ENCODE peak calls at places on chromosome 17, in ten cellular contexts. One of them, this sample, is unnamed.

GRCh38 chr17:81254955-81255717 is 16.0 kb downstream of the NDUFAF8 start:
- DNase-seq in CD4-positive, alpha-beta T cell: no peak
- DNase-seq in MM.1S: no peak
- DNase-seq in nephron progenitor cell: peak
- DNase-seq in HepG2: peak
- DNase-seq in cardiac fibroblast: peak
- DNase-seq in upper lobe of right lung: peak
- DNase-seq in progenitor cell of endocrine pancreas: peak
- DNase-seq in astrocyte of the spinal cord: peak
- DNase-seq in GM20000: no peak
- DNase-seq in this sample: peak

GRCh38 chr17:45052052-45052772 is 780 bp upstream of the DCAKD start:
- DNase-seq in MM.1S: peak
- DNase-seq in nephron progenitor cell: peak
- DNase-seq in cardiac fibroblast: peak
- DNase-seq in CD4-positive, alpha-beta T cell: peak
- DNase-seq in GM20000: no peak
- DNase-seq in astrocyte of the spinal cord: peak
- DNase-seq in progenitor cell of endocrine pancreas: peak
- DNase-seq in upper lobe of right lung: no peak
- DNase-seq in HepG2: peak
- DNase-seq in this sample: no peak

GRCh38 chr17:80260791-80261158 is at the start of gene RNF213:
- DNase-seq in astrocyte of the spinal cord: peak
- DNase-seq in nephron progenitor cell: peak
- DNase-seq in cardiac fibroblast: peak
- DNase-seq in GM20000: peak
- DNase-seq in upper lobe of right lung: peak
- DNase-seq in CD4-positive, alpha-beta T cell: peak
- DNase-seq in MM.1S: peak
- DNase-seq in HepG2: no peak
- DNase-seq in progenitor cell of endocrine pancreas: peak
- DNase-seq in this sample: no peak

GRCh38 chr17:8837438-8838075 is 29.9 kb downstream of the PIK3R6 start:
- DNase-seq in CD4-positive, alpha-beta T cell: no peak
- DNase-seq in MM.1S: no peak
- DNase-seq in HepG2: no peak
- DNase-seq in nephron progenitor cell: no peak
- DNase-seq in progenitor cell of endocrine pancreas: no peak
- DNase-seq in GM20000: no peak
- DNase-seq in upper lobe of right lung: no peak
- DNase-seq in cardiac fibroblast: no peak
- DNase-seq in astrocyte of the spinal cord: no peak
- DNase-seq in this sample: no peak

GRCh38 chr17:39928868-39929651 is 1.5 kb downstream of the LRRC3C start:
- DNase-seq in cardiac fibroblast: peak
- DNase-seq in progenitor cell of endocrine pancreas: no peak
- DNase-seq in HepG2: no peak
- DNase-seq in GM20000: peak
- DNase-seq in CD4-positive, alpha-beta T cell: no peak
- DNase-seq in astrocyte of the spinal cord: peak
- DNase-seq in upper lobe of right lung: no peak
- DNase-seq in nephron progenitor cell: no peak
- DNase-seq in MM.1S: no peak
- DNase-seq in this sample: peak

GRCh38 chr17:3669085-3669347 is 404 bp downstream of the EMC6 start:
- DNase-seq in progenitor cell of endocrine pancreas: no peak
- DNase-seq in MM.1S: no peak
- DNase-seq in astrocyte of the spinal cord: no peak
- DNase-seq in CD4-positive, alpha-beta T cell: no peak
- DNase-seq in nephron progenitor cell: no peak
- DNase-seq in cardiac fibroblast: no peak
- DNase-seq in HepG2: no peak
- DNase-seq in upper lobe of right lung: no peak
- DNase-seq in GM20000: no peak
- DNase-seq in this sample: no peak

GRCh38 chr17:42289863-42290165 is 1.5 kb downstream of the STAT5A start:
- DNase-seq in astrocyte of the spinal cord: no peak
- DNase-seq in HepG2: no peak
- DNase-seq in CD4-positive, alpha-beta T cell: no peak
- DNase-seq in progenitor cell of endocrine pancreas: no peak
- DNase-seq in GM20000: no peak
- DNase-seq in MM.1S: no peak
- DNase-seq in cardiac fibroblast: no peak
- DNase-seq in upper lobe of right lung: peak
- DNase-seq in nephron progenitor cell: no peak
- DNase-seq in this sample: no peak

GRCh38 chr17:73798111-73798748 is 154.0 kb upstream of the SDK2 start:
- DNase-seq in cardiac fibroblast: peak
- DNase-seq in HepG2: peak
- DNase-seq in progenitor cell of endocrine pancreas: no peak
- DNase-seq in upper lobe of right lung: no peak
- DNase-seq in MM.1S: no peak
- DNase-seq in GM20000: no peak
- DNase-seq in CD4-positive, alpha-beta T cell: no peak
- DNase-seq in nephron progenitor cell: no peak
- DNase-seq in astrocyte of the spinal cord: peak
- DNase-seq in this sample: peak

GRCh38 chr17:38869647-38870258 is at the start of gene LASP1:
- DNase-seq in cardiac fibroblast: peak
- DNase-seq in upper lobe of right lung: peak
- DNase-seq in MM.1S: peak
- DNase-seq in CD4-positive, alpha-beta T cell: peak
- DNase-seq in HepG2: peak
- DNase-seq in astrocyte of the spinal cord: peak
- DNase-seq in nephron progenitor cell: peak
- DNase-seq in GM20000: peak
- DNase-seq in progenitor cell of endocrine pancreas: peak
- DNase-seq in this sample: peak

GRCh38 chr17:38867179-38867994 is 2.5 kb upstream of the LASP1 start:
- DNase-seq in GM20000: no peak
- DNase-seq in CD4-positive, alpha-beta T cell: no peak
- DNase-seq in nephron progenitor cell: peak
- DNase-seq in progenitor cell of endocrine pancreas: peak
- DNase-seq in HepG2: peak
- DNase-seq in MM.1S: peak
- DNase-seq in cardiac fibroblast: peak
- DNase-seq in astrocyte of the spinal cord: peak
- DNase-seq in upper lobe of right lung: no peak
- DNase-seq in this sample: peak

GRCh38 chr17:38870259-38871165 is 654 bp downstream of the LASP1 start:
- DNase-seq in cardiac fibroblast: peak
- DNase-seq in HepG2: peak
- DNase-seq in upper lobe of right lung: peak
- DNase-seq in progenitor cell of endocrine pancreas: peak
- DNase-seq in astrocyte of the spinal cord: peak
- DNase-seq in MM.1S: peak
- DNase-seq in GM20000: peak
- DNase-seq in nephron progenitor cell: peak
- DNase-seq in CD4-positive, alpha-beta T cell: peak
- DNase-seq in this sample: peak

GRCh38 chr17:38868095-38868967 is 1.5 kb upstream of the LASP1 start:
- DNase-seq in GM20000: peak
- DNase-seq in progenitor cell of endocrine pancreas: no peak
- DNase-seq in cardiac fibroblast: peak
- DNase-seq in MM.1S: peak
- DNase-seq in astrocyte of the spinal cord: no peak
- DNase-seq in nephron progenitor cell: peak
- DNase-seq in HepG2: peak
- DNase-seq in upper lobe of right lung: no peak
- DNase-seq in CD4-positive, alpha-beta T cell: no peak
- DNase-seq in this sample: peak

DNA sequence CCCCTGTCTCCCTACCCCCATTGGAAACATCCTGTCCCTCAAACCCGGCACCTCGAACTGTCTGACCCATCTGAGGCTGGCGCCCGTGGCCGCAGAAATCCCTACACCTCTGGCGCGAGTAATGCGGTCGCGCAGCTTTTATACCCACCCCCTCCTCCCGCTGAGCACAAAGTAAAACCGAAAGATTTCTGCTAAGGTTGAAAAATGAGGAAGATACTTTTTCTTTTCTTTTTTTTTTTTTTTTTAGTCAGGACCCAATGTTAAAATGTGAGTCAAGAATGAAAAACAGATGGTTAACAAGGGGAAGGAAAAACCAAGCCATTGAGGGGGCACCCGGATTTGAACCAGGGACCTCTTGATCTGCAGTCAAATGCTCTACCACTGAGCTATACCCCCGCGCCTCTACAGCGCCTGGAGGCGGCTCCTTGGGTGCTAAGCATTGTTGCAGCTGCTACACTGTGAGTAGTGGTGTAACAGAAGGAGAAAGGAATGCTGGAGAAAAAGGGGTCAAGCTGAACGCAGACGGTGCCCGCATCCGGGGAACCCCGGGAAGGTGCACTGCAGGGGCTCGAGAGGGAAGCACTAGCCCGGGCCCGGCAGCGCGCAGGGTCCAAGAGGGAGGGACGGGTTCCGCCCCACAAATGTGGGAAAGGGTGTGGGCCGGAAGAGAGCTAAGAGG is 751 bp upstream of the LASP1 start:
- DNase-seq in nephron progenitor cell: peak
- DNase-seq in GM20000: peak
- DNase-seq in upper lobe of right lung: peak
- DNase-seq in progenitor cell of endocrine pancreas: peak
- DNase-seq in astrocyte of the spinal cord: peak
- DNase-seq in cardiac fibroblast: peak
- DNase-seq in MM.1S: peak
- DNase-seq in CD4-positive, alpha-beta T cell: peak
- DNase-seq in HepG2: peak
- DNase-seq in this sample: peak
- TF ChIP-seq CTCF in nephron progenitor cell: no peak
- TF ChIP-seq CTCF in GM20000: peak
- TF ChIP-seq CTCF in upper lobe of right lung: peak
- TF ChIP-seq CTCF in progenitor cell of endocrine pancreas: peak
- TF ChIP-seq CTCF in astrocyte of the spinal cord: peak
- TF ChIP-seq CTCF in cardiac fibroblast: peak
- TF ChIP-seq CTCF in MM.1S: peak
- TF ChIP-seq CTCF in CD4-positive, alpha-beta T cell: no peak
- TF ChIP-seq CTCF in HepG2: peak
- TF ChIP-seq CTCF in this sample: peak

DNA sequence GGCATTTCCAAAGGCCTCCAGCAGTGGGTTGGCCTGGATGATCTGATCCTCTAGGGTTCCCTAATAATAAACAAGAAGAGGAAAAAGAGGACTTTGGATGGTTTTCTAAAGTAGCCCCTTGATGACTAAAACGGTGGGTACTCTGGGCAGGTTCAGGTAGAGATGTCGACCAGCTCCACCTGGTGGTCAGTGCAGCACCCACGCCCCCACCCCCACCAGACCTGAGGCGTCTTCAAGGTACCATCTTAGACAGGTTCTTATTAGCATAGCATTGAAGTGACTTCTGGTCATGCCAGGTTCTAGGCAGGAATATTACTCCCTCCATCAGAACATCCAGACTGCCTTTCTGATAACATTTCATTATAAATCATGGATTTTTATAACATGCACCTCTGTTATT is 15.0 kb downstream of the MYH13 start:
- DNase-seq in MM.1S: peak
- DNase-seq in nephron progenitor cell: peak
- DNase-seq in CD4-positive, alpha-beta T cell: no peak
- DNase-seq in astrocyte of the spinal cord: no peak
- DNase-seq in upper lobe of right lung: no peak
- DNase-seq in cardiac fibroblast: no peak
- DNase-seq in GM20000: peak
- DNase-seq in HepG2: no peak
- DNase-seq in progenitor cell of endocrine pancreas: no peak
- DNase-seq in this sample: no peak
- TF ChIP-seq CTCF in MM.1S: peak
- TF ChIP-seq CTCF in nephron progenitor cell: peak
- TF ChIP-seq CTCF in CD4-positive, alpha-beta T cell: peak
- TF ChIP-seq CTCF in astrocyte of the spinal cord: peak
- TF ChIP-seq CTCF in upper lobe of right lung: peak
- TF ChIP-seq CTCF in cardiac fibroblast: peak
- TF ChIP-seq CTCF in GM20000: peak
- TF ChIP-seq CTCF in HepG2: peak
- TF ChIP-seq CTCF in progenitor cell of endocrine pancreas: peak
- TF ChIP-seq CTCF in this sample: peak

DNA sequence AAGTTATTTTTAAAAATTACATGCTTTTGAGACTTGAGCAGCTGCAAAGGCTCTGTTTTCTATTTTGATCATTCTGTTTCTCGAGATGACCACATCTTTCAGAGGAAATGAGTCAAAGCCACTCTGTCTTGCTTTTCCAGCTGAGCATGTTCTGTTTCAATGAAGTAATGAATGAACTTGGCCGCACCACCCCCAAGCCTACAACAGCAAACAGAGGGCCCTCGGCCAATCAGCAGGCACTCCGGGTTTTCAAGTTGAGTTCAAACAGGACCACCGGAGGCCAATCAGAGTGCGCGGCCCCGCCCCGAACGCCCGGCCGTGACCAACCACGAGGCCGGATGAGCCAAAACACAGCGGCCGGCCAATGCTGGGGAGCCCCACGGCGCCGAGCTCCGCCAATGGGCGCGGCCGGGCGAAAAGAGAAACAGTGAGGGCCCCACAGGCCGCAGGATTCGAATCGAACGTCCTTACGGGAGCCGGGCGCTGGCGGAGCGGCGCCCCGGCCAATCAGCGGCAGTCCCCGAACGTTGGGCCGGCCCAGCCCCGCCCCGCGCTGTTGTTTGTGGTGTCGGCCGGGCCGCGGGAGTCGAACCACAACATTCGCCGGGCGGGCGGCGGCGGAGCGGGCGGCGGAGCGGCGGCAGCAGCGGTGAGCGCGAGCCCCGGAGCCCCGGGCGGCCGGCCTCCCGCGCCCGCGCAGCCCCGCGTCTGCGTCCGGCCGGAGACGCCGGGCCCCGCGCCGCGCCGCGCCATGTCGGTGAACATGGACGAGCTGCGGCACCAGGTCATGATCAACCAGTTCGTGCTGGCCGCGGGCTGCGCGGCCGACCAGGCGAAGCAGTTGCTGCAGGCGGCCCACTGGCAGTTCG is at the start of gene UBALD2:
- DNase-seq in progenitor cell of endocrine pancreas: peak
- DNase-seq in MM.1S: peak
- DNase-seq in astrocyte of the spinal cord: peak
- DNase-seq in nephron progenitor cell: peak
- DNase-seq in upper lobe of right lung: peak
- DNase-seq in cardiac fibroblast: peak
- DNase-seq in CD4-positive, alpha-beta T cell: peak
- DNase-seq in GM20000: peak
- DNase-seq in HepG2: peak
- DNase-seq in this sample: peak
- TF ChIP-seq CTCF in progenitor cell of endocrine pancreas: no peak
- TF ChIP-seq CTCF in MM.1S: no peak
- TF ChIP-seq CTCF in astrocyte of the spinal cord: no peak
- TF ChIP-seq CTCF in nephron progenitor cell: no peak
- TF ChIP-seq CTCF in upper lobe of right lung: no peak
- TF ChIP-seq CTCF in cardiac fibroblast: no peak
- TF ChIP-seq CTCF in CD4-positive, alpha-beta T cell: no peak
- TF ChIP-seq CTCF in GM20000: no peak
- TF ChIP-seq CTCF in HepG2: no peak
- TF ChIP-seq CTCF in this sample: no peak

DNA sequence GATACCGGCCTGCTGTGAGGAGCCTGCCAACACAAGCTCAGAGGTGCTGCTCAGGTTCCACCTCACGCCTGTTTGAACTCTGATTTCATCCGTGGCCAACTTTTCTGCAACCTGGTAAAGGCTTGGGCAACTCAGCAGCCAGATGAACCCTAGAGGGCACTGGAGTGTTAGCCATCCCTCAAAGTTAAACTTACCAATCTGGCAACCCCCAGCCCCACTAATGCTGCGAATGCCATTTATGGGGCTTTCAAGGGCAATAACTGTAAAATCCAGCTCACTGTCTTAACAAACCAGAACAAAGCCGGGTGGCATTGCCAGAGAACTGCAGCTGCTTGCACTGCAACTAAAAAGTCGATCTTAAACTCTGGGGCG is 105.5 kb downstream of the AXIN2 start:
- DNase-seq in progenitor cell of endocrine pancreas: no peak
- DNase-seq in HepG2: peak
- DNase-seq in GM20000: no peak
- DNase-seq in nephron progenitor cell: peak
- DNase-seq in cardiac fibroblast: peak
- DNase-seq in upper lobe of right lung: no peak
- DNase-seq in CD4-positive, alpha-beta T cell: peak
- DNase-seq in MM.1S: no peak
- DNase-seq in astrocyte of the spinal cord: peak
- DNase-seq in this sample: peak
- TF ChIP-seq CTCF in progenitor cell of endocrine pancreas: peak
- TF ChIP-seq CTCF in HepG2: peak
- TF ChIP-seq CTCF in GM20000: no peak
- TF ChIP-seq CTCF in nephron progenitor cell: peak
- TF ChIP-seq CTCF in cardiac fibroblast: peak
- TF ChIP-seq CTCF in upper lobe of right lung: peak
- TF ChIP-seq CTCF in CD4-positive, alpha-beta T cell: peak
- TF ChIP-seq CTCF in MM.1S: peak
- TF ChIP-seq CTCF in astrocyte of the spinal cord: peak
- TF ChIP-seq CTCF in this sample: peak

This sample was measured in fibroblast of the aortic adventitia.